ENCODE peak calls at places on chromosomes 12 and 14, in eight cellular contexts. K is HTR-8/SVneo, P is amygdala, Z is fibroblast of pulmonary artery, Y is activated T-cell treated with anti-CD3 and anti-CD28 coated beads for 1 hour, L is fibroblast of the aortic adventitia, J is cerebellar cortex, A is type B pancreatic cell. I is an unnamed sample.
A peak's percentile ranks its signal among the peaks of the same experiment; 100 is the strongest.

GRCh38 chr12:89081709-89082108 is 270.6 kb downstream of the DUSP6 start:
- DNase-seq in K (no peak), P (no peak), Z (no peak), Y (no peak), L (no peak), J (no peak), A (no peak), I (no peak)

GRCh38 chr12:64457036-64457435 is 5.1 kb downstream of the TBK1 start:
- DNase-seq in K (no peak), P (no peak), Z (peak; percentile 39), Y (no peak), L (no peak), J (no peak), A (no peak), I (no peak)

GRCh38 chr12:31682136-31682962 is 22.9 kb downstream of the ETFBKMT start:
- DNase-seq in K (peak; percentile 76), P (no peak), Z (peak; percentile 93), Y (peak; percentile 48), L (peak; percentile 89), J (peak; percentile 57), A (no peak), I (peak; percentile 78)

GRCh38 chr12:92064420-92064819 is 81.2 kb downstream of the BTG1 start:
- DNase-seq in K (no peak), P (no peak), Z (no peak), Y (no peak), L (no peak), J (no peak), A (no peak), I (no peak)

GRCh38 chr12:11238275-11238674 is 31.2 kb downstream of the PRB3 start:
- DNase-seq in K (no peak), P (no peak), Z (no peak), Y (no peak), L (no peak), J (no peak), A (no peak), I (no peak)

GRCh38 chr12:28602760-28603638 is 412.7 kb downstream of the CCDC91 start:
- DNase-seq in K (no peak), P (no peak), Z (no peak), Y (no peak), L (no peak), J (no peak), A (no peak), I (no peak)

GRCh38 chr12:59158066-59158465 is 237.8 kb upstream of the LRIG3 start:
- DNase-seq in K (no peak), P (no peak), Z (no peak), Y (no peak), L (no peak), J (no peak), A (no peak), I (no peak)

GRCh38 chr12:67520611-67521010 is 127.9 kb upstream of the DYRK2 start:
- DNase-seq in K (no peak), P (no peak), Z (no peak), Y (no peak), L (no peak), J (no peak), A (no peak), I (no peak)

GRCh38 chr14:99034711-99035171 is 237.3 kb downstream of the BCL11B start:
- DNase-seq in K (no peak), P (no peak), Z (no peak), Y (no peak), L (no peak), J (no peak), A (peak; percentile 61), I (no peak)

GRCh38 chr14:105494606-105494929 is 3.5 kb downstream of the TEDC1 start:
- DNase-seq in K (no peak), P (no peak), Z (no peak), Y (no peak), L (no peak), J (no peak), A (no peak), I (no peak)

GRCh38 chr14:60488175-60488574 is 2.3 kb upstream of the C14orf39 start:
- DNase-seq in K (no peak), P (no peak), Z (no peak), Y (no peak), L (no peak), J (no peak), A (no peak), I (no peak)

GRCh38 chr12:65628061-65628460 is 196.2 kb upstream of the HMGA2 start:
- DNase-seq in K (no peak), P (no peak), Z (no peak), Y (no peak), L (no peak), J (no peak), A (no peak), I (no peak)

GRCh38 chr14:54727929-54728328 is 161.0 kb downstream of the SAMD4A start:
- DNase-seq in K (no peak), P (no peak), Z (no peak), Y (no peak), L (no peak), J (no peak), A (no peak), I (peak; percentile 80)

GRCh38 chr14:52266179-52266578 is 1.3 kb upstream of the PTGDR start:
- DNase-seq in K (no peak), P (no peak), Z (peak; percentile 82), Y (no peak), L (peak; percentile 99), J (no peak), A (no peak), I (peak; percentile 87)

GRCh38 chr14:78222746-78223145 is 52.6 kb downstream of the NRXN3 start:
- DNase-seq in K (no peak), P (no peak), Z (no peak), Y (no peak), L (no peak), J (no peak), A (no peak), I (no peak)

GRCh38 chr14:91885837-91886236 is 18.5 kb upstream of the TC2N start:
- DNase-seq in K (no peak), P (no peak), Z (no peak), Y (no peak), L (no peak), J (no peak), A (no peak), I (no peak)

GRCh38 chr12:115394498-115395220 is 710.7 kb upstream of the TBX3 start:
- DNase-seq in K (no peak), P (no peak), Z (no peak), Y (no peak), L (no peak), J (no peak), A (no peak), I (no peak)

GRCh38 chr12:68222336-68222735 is 3.3 kb downstream of the IL26 start:
- DNase-seq in K (no peak), P (no peak), Z (peak; percentile 76), Y (no peak), L (peak; percentile 34), J (no peak), A (no peak), I (no peak)

GRCh38 chr14:63275611-63276010 is 43.1 kb downstream of the GPHB5 start:
- DNase-seq in K (no peak), P (no peak), Z (no peak), Y (no peak), L (no peak), J (no peak), A (no peak), I (no peak)

GRCh38 chr12:49244161-49244560 is 20.7 kb upstream of the TUBA1C start:
- DNase-seq in K (no peak), P (no peak), Z (peak; percentile 49), Y (no peak), L (peak; percentile 69), J (no peak), A (no peak), I (peak; percentile 47)

GRCh38 chr14:22432348-22432976 is 156.6 kb downstream of the DAD1 start:
- DNase-seq in K (peak; percentile 56), P (no peak), Z (peak; percentile 98), Y (no peak), L (peak; percentile 95), J (peak; percentile 87), A (no peak), I (peak; percentile 83)

GRCh38 chr14:36553650-36554260 is 28.7 kb downstream of the NKX2-8 start:
- DNase-seq in K (peak; percentile 17), P (no peak), Z (peak; percentile 63), Y (no peak), L (peak; percentile 68), J (peak; percentile 23), A (no peak), I (peak; percentile 44)

GRCh38 chr12:82671673-82672195 is 15.0 kb upstream of the TMTC2 start:
- DNase-seq in K (no peak), P (no peak), Z (no peak), Y (no peak), L (no peak), J (no peak), A (no peak), I (no peak)

GRCh38 chr12:131122631-131123030 is 168.9 kb downstream of the ADGRD1 start:
- DNase-seq in K (no peak), P (no peak), Z (no peak), Y (no peak), L (no peak), J (no peak), A (peak; percentile 50), I (no peak)

GRCh38 chr14:100282083-100282350 is 24.2 kb downstream of the SLC25A29 start:
- DNase-seq in K (no peak), P (no peak), Z (no peak), Y (no peak), L (no peak), J (no peak), A (no peak), I (no peak)

GRCh38 chr12:113271466-113271852 is 50.2 kb downstream of the TPCN1 start:
- DNase-seq in K (no peak), P (no peak), Z (no peak), Y (no peak), L (no peak), J (no peak), A (no peak), I (no peak)

GRCh38 chr14:37167151-37168047 is 5.0 kb downstream of the SLC25A21 start:
- DNase-seq in K (no peak), P (no peak), Z (no peak), Y (no peak), L (no peak), J (no peak), A (no peak), I (no peak)

GRCh38 chr14:94612174-94612573 is at the start of gene SERPINA3:
- DNase-seq in K (no peak), P (no peak), Z (peak; percentile 78), Y (no peak), L (peak; percentile 50), J (peak; percentile 77), A (no peak), I (peak; percentile 38)